ENCODE peak calls at places on chromosome 19, in seven cellular contexts. U is CD4-positive, alpha-beta memory T cell; A is left lung; B is GM23248; K is neural progenitor cell; G is GM23338; F is A549. V is an unnamed sample.
A peak's percentile ranks its signal among the peaks of the same experiment; 100 is the strongest.

GRCh38 chr19:40604647-40605200 is 3.6 kb downstream of the LTBP4 start:
- DNase-seq in U (no peak), A (no peak), B (no peak), K (peak; percentile 34), G (no peak), F (no peak), V (no peak)

GRCh38 chr19:7533925-7534480 is 1.5 kb upstream of the PNPLA6 start:
- DNase-seq in U (peak; percentile 76), A (peak; percentile 88), B (peak; percentile 96), K (peak; percentile 94), G (peak; percentile 94), F (peak; percentile 86), V (peak; percentile 89)

GRCh38 chr19:7595466-7596133 is at the start of gene CAMSAP3:
- DNase-seq in U (no peak), A (no peak), B (peak; percentile 39), K (peak; percentile 94), G (peak; percentile 89), F (peak; percentile 17), V (no peak)

GRCh38 chr19:50242586-50242985 is 39.2 kb downstream of the MYH14 start:
- DNase-seq in U (no peak), A (no peak), B (peak; percentile 49), K (no peak), G (no peak), F (no peak), V (no peak)

GRCh38 chr19:48872182-48872883 is at the start of gene PPP1R15A:
- DNase-seq in U (peak; percentile 99), A (peak; percentile 98), B (peak; percentile 97), K (peak; percentile 97), G (peak; percentile 98), F (peak; percentile 98), V (peak; percentile 99)

GRCh38 chr19:29371766-29372415 is 153.9 kb upstream of the VSTM2B start:
- DNase-seq in U (no peak), A (no peak), B (no peak), K (no peak), G (no peak), F (no peak), V (no peak)

GRCh38 chr19:1105873-1106840 is 2.4 kb downstream of the GPX4 start:
- DNase-seq in U (no peak), A (no peak), B (peak; percentile 31), K (no peak), G (no peak), F (no peak), V (no peak)

GRCh38 chr19:31214086-31214485 is 135.2 kb downstream of the TSHZ3 start:
- DNase-seq in U (peak; percentile 89), A (peak; percentile 75), B (peak; percentile 100), K (no peak), G (no peak), F (peak; percentile 80), V (peak; percentile 87)

GRCh38 chr19:51207747-51208146 is 17.1 kb upstream of the CD33 start:
- DNase-seq in U (no peak), A (no peak), B (no peak), K (no peak), G (no peak), F (no peak), V (no peak)

GRCh38 chr19:41587838-41588210 is 11.9 kb downstream of the CEACAM21 start:
- DNase-seq in U (no peak), A (no peak), B (no peak), K (no peak), G (no peak), F (no peak), V (no peak)

GRCh38 chr19:2168619-2169424 is 5.1 kb downstream of the DOT1L start:
- DNase-seq in U (no peak), A (peak; percentile 96), B (peak; percentile 99), K (peak; percentile 93), G (no peak), F (peak; percentile 78), V (peak; percentile 99)

GRCh38 chr19:49149652-49150105 is 5.5 kb downstream of the HRC start:
- DNase-seq in U (no peak), A (peak; percentile 50), B (peak; percentile 83), K (peak; percentile 92), G (peak; percentile 93), F (peak; percentile 82), V (peak; percentile 87)

GRCh38 chr19:14409157-14410053 is 9.7 kb downstream of the DDX39A start:
- DNase-seq in U (no peak), A (no peak), B (no peak), K (no peak), G (no peak), F (no peak), V (no peak)

GRCh38 chr19:54431255-54431838 is 16.1 kb downstream of the TTYH1 start:
- DNase-seq in U (no peak), A (no peak), B (no peak), K (no peak), G (no peak), F (no peak), V (peak; percentile 19)

GRCh38 chr19:7522923-7523667 is 671 bp downstream of the MCOLN1 start:
- DNase-seq in U (no peak), A (no peak), B (peak; percentile 70), K (peak; percentile 42), G (no peak), F (no peak), V (no peak)

GRCh38 chr19:16397791-16398529 is 73.3 kb downstream of the KLF2 start:
- DNase-seq in U (no peak), A (peak; percentile 25), B (peak; percentile 71), K (no peak), G (no peak), F (no peak), V (peak; percentile 39)

GRCh38 chr19:8163781-8164180 is 14.4 kb upstream of the FBN3 start:
- DNase-seq in U (no peak), A (no peak), B (no peak), K (no peak), G (no peak), F (no peak), V (no peak)

GRCh38 chr19:17156296-17156946 is 58.7 kb upstream of the USE1 start:
- DNase-seq in U (no peak), A (no peak), B (no peak), K (no peak), G (no peak), F (no peak), V (no peak)

GRCh38 chr19:7534531-7534980 is 961 bp upstream of the PNPLA6 start:
- DNase-seq in U (peak; percentile 22), A (peak; percentile 72), B (peak; percentile 86), K (peak; percentile 89), G (peak; percentile 93), F (peak; percentile 80), V (peak; percentile 71)

GRCh38 chr19:33275933-33276619 is 26.3 kb downstream of the CEBPA start:
- DNase-seq in U (no peak), A (no peak), B (no peak), K (no peak), G (no peak), F (no peak), V (no peak)

GRCh38 chr19:33275559-33275932 is 26.8 kb downstream of the CEBPA start:
- DNase-seq in U (no peak), A (no peak), B (no peak), K (no peak), G (no peak), F (no peak), V (no peak)

GRCh38 chr19:33273065-33273736 is 29.1 kb downstream of the CEBPA start:
- DNase-seq in U (no peak), A (no peak), B (no peak), K (no peak), G (no peak), F (no peak), V (no peak)

GRCh38 chr19:33273881-33274662 is 28.3 kb downstream of the CEBPA start:
- DNase-seq in U (no peak), A (peak; percentile 82), B (peak; percentile 94), K (no peak), G (no peak), F (no peak), V (no peak)

GRCh38 chr19:33274663-33275558 is 27.4 kb downstream of the CEBPA start:
- DNase-seq in U (no peak), A (no peak), B (no peak), K (peak; percentile 84), G (no peak), F (no peak), V (no peak)
- H3K27ac ChIP-seq in U (no peak overlapping the region), A (peak overlapping the region; percentile 82), B (no peak overlapping the region), K (no peak overlapping the region), G (no peak overlapping the region), F (peak overlapping the region; percentile 43), V (no peak overlapping the region)

DNA sequence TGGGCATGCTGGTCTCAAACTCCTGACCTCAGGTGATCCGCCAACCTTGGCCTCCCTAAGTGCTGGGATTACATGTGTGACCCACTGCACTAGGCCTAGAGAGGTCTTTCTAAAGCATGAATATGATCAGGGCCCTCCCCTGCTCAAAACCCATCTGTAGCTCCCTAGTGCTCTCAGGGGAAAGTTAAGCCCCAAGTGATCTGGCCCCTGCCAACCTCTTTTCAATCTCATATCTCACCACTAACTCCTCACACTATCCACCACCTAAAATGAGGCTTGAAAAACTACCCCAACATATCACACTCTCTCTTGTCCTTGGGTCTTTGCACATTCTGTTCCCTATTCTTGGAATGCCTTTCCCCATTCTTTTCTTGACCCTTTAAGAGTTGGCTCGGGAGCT is 2.0 kb upstream of the DMWD start:
- DNase-seq in U (no peak), A (no peak), B (no peak), K (no peak), G (no peak), F (no peak), V (no peak)
- H3K4me1 ChIP-seq in U (peaks cover 36% of the 10 kb centered on the region), A (peaks cover 37% of the 10 kb centered on the region), B (peaks cover 6% of the 10 kb centered on the region), K (peaks cover 12% of the 10 kb centered on the region), G (peaks cover 6% of the 10 kb centered on the region), F (peaks cover 28% of the 10 kb centered on the region), V (peaks cover 24% of the 10 kb centered on the region)

GRCh38 chr19:55602104-55603001 is 2.3 kb downstream of the ZNF524 start:
- DNase-seq in U (no peak), A (no peak), B (no peak), K (no peak), G (no peak), F (no peak), V (no peak)

GRCh38 chr19:55599468-55600335 is at the start of the genes FIZ1 and ZNF524:
- DNase-seq in U (peak; percentile 96), A (peak; percentile 97), B (peak; percentile 99), K (peak; percentile 99), G (peak; percentile 99), F (peak; percentile 90), V (peak; percentile 99)

GRCh38 chr19:55603115-55603514 is 2.3 kb upstream of the ZNF865 start:
- DNase-seq in U (no peak), A (no peak), B (no peak), K (no peak), G (no peak), F (no peak), V (no peak)

GRCh38 chr19:55600336-55601028 is 394 bp downstream of the ZNF524 start:
- DNase-seq in U (no peak), A (no peak), B (peak; percentile 65), K (peak; percentile 96), G (peak; percentile 94), F (peak; percentile 57), V (no peak)

GRCh38 chr19:55601127-55601526 is 1.0 kb downstream of the ZNF524 start:
- DNase-seq in U (no peak), A (no peak), B (no peak), K (no peak), G (no peak), F (no peak), V (no peak)
- H3K27ac ChIP-seq in U (peak overlapping the region; percentile 89), A (peak overlapping the region; percentile 98), B (no peak overlapping the region), K (peak overlapping the region; percentile 98), G (no peak overlapping the region), F (peak overlapping the region; percentile 95), V (peak overlapping the region; percentile 98)

DNA sequence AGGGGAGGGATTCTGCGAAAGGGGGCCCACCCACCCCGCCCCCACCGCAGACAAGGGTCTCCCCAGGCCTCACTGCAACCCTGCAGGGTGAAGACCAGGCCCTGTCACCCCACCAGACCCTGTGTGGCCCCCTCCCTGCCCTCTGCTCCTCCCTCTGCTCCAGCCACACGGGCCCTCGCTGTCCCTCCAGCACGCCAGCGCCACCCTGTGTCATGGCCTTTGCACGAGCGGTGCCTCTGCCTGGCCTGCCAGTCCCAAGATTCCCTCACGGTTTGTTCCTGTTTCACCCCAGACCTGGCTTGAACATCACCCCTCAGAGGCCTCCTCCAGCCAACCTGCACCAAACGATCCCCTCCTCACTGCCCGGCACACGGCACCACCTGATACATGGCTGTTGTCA is 27.3 kb downstream of the PIP5K1C start:
- DNase-seq in U (no peak), A (no peak), B (no peak), K (peak; percentile 41), G (no peak), F (no peak), V (no peak)
- H3K4me1 ChIP-seq in U (peaks cover 13% of the 10 kb centered on the region), A (peaks cover 41% of the 10 kb centered on the region), B (peaks cover 12% of the 10 kb centered on the region), K (peaks cover 39% of the 10 kb centered on the region), G (peaks cover 6% of the 10 kb centered on the region), F (peaks cover 19% of the 10 kb centered on the region), V (peaks cover 36% of the 10 kb centered on the region)

V was measured in psoas muscle.